ENCODE peak calls at places on chromosomes 6 and 20, in four cellular contexts. R is breast epithelium, Z is ovary, W is stomach. N is an unnamed sample.

GRCh38 chr6:33276581-33276863 is 401 bp upstream of the B3GALT4 start:
- DNase-seq in Z (no peak), R (no peak), W (no peak), N (no peak)

GRCh38 chr20:63518946-63519764 is 1.4 kb upstream of the PPDPF start:
- DNase-seq in W (no peak), Z (peak; percentile 54), R (no peak), N (no peak)

GRCh38 chr20:36975085-36975829 is 23.7 kb upstream of the SAMHD1 start:
- DNase-seq in R (no peak), Z (no peak), W (no peak), N (no peak)

GRCh38 chr6:22906091-22906549 is 336.8 kb downstream of the HDGFL1 start:
- DNase-seq in R (no peak), W (no peak), Z (no peak), N (no peak)

GRCh38 chr20:3239867-3240775 is 1.1 kb upstream of the SLC4A11 start:
- DNase-seq in Z (no peak), W (no peak), R (no peak), N (peak; percentile 35)

GRCh38 chr6:78492351-78493010 is 374.9 kb upstream of the IRAK1BP1 start:
- DNase-seq in Z (no peak), R (no peak), W (no peak), N (no peak)

GRCh38 chr6:23180504-23181293 is 611.3 kb downstream of the HDGFL1 start:
- DNase-seq in Z (peak; percentile 62), R (no peak), W (peak; percentile 53), N (no peak)

GRCh38 chr6:15441215-15441868 is 195.5 kb downstream of the JARID2 start:
- DNase-seq in Z (no peak), W (no peak), R (no peak), N (peak; percentile 84)

GRCh38 chr6:133341607-133342158 is 100.5 kb downstream of the EYA4 start:
- DNase-seq in W (no peak), R (no peak), Z (no peak), N (no peak)

GRCh38 chr6:76422814-76423213 is 350.4 kb upstream of the IMPG1 start:
- DNase-seq in Z (no peak), R (no peak), W (no peak), N (no peak)

GRCh38 chr20:59585714-59586404 is 18.5 kb upstream of the PHACTR3 start:
- DNase-seq in Z (no peak), W (no peak), R (no peak), N (no peak)

GRCh38 chr6:3294921-3295871 is 36.4 kb downstream of the PSMG4 start:
- DNase-seq in R (peak; percentile 36), W (no peak), Z (no peak), N (no peak)

GRCh38 chr6:148441454-148441911 is 98.8 kb downstream of the SASH1 start:
- DNase-seq in W (no peak), Z (no peak), R (no peak), N (no peak)

GRCh38 chr6:54481096-54481495 is 172.9 kb downstream of the TINAG start:
- DNase-seq in R (no peak), Z (no peak), W (no peak), N (no peak)

GRCh38 chr6:116410945-116411623 is 40.3 kb downstream of the DSE start:
- DNase-seq in Z (no peak), R (no peak), W (no peak), N (no peak)

GRCh38 chr6:16713597-16713996 is 47.7 kb downstream of the ATXN1 start:
- DNase-seq in Z (no peak), W (no peak), R (no peak), N (no peak)

GRCh38 chr6:16339263-16339587 is 100.8 kb downstream of the GMPR start:
- DNase-seq in R (no peak), Z (no peak), W (no peak), N (no peak)

GRCh38 chr6:152529364-152529763 is 107.8 kb downstream of the SYNE1 start:
- DNase-seq in R (no peak), W (no peak), Z (no peak), N (no peak)

GRCh38 chr6:100228437-100229424 is 234.7 kb upstream of the MCHR2 start:
- DNase-seq in W (peak; percentile 75), Z (peak; percentile 32), R (peak; percentile 74), N (peak; percentile 84)

GRCh38 chr20:45179166-45179565 is 4.5 kb downstream of the PI3 start:
- DNase-seq in W (no peak), R (no peak), Z (no peak), N (no peak)

GRCh38 chr20:62050166-62051120 is 15.2 kb downstream of the TAF4 start:
- DNase-seq in R (peak; percentile 35), Z (no peak), W (no peak), N (no peak)

GRCh38 chr6:153131037-153131981 is at the start of gene RGS17:
- DNase-seq in W (peak; percentile 35), R (no peak), Z (peak; percentile 75), N (peak; percentile 75)

GRCh38 chr6:42315991-42316378 is 98.3 kb upstream of the MRPS10 start:
- DNase-seq in W (no peak), Z (no peak), R (no peak), N (no peak)

GRCh38 chr6:37005061-37005810 is at the start of gene FGD2:
- DNase-seq in R (no peak), W (no peak), Z (no peak), N (no peak)
- TF ChIP-seq POLR2A in R (no peak), W (no peak), Z (no peak), N (no peak)

GRCh38 chr6:12010635-12011275 is 1.4 kb upstream of the HIVEP1 start:
- DNase-seq in Z (peak; percentile 78), R (peak; percentile 61), W (peak; percentile 66), N (no peak)

GRCh38 chr6:12012566-12013367 is 655 bp downstream of the HIVEP1 start:
- DNase-seq in R (peak; percentile 69), Z (peak; percentile 75), W (peak; percentile 64), N (peak; percentile 78)

GRCh38 chr6:12012231-12012565 is at the start of gene HIVEP1:
- DNase-seq in R (no peak), Z (peak; percentile 72), W (peak; percentile 31), N (peak; percentile 78)

GRCh38 chr6:12009904-12010634 is 2.0 kb upstream of the HIVEP1 start:
- DNase-seq in Z (no peak), W (no peak), R (no peak), N (peak; percentile 32)

DNA sequence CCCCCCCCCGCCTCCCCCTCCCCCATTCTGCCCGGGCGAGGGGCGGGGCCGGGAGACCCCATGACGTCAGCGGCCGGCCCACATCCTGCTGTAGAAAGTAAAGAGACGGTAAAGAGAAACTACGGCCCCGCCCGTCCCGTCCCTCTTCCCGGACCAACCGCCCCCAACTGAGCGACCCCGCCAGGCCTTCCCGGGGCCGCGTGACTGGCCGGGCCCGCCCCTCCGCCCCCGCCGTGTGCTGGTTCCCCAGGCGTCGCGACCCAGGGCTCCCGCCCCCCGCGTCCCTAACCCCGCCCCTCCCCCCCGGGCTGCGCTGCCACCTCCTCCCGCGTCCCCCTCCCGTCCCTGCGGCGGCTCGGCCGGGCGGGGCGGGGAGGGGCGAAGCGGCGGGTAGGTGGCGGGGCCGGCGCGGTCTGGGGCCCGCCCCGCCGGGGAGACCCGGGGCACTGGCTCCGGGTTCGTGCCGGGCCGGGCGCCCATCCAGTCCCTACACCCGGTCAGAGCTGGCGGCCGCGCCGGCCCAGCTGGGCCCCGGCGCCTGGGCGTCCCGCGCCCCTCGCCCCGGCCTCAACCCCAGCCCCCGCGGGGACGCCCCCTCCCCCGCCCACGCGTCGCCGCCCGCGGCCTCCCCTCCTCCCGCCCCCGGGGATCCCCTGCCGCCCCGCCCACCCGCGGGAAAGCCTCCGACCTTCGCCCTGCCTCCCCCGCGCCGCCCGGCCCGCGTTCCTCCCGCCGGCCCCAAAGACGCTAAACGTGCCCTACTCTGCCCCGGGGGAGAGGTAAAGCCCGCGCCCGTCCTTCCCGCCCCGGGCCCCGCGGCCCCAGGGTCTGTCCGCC is 618 bp upstream of the HIVEP1 start:
- DNase-seq in W (peak; percentile 98), Z (peak; percentile 96), R (peak; percentile 96), N (peak; percentile 96)
- TF ChIP-seq POLR2A in W (no peak), Z (no peak), R (no peak), N (no peak)

DNA sequence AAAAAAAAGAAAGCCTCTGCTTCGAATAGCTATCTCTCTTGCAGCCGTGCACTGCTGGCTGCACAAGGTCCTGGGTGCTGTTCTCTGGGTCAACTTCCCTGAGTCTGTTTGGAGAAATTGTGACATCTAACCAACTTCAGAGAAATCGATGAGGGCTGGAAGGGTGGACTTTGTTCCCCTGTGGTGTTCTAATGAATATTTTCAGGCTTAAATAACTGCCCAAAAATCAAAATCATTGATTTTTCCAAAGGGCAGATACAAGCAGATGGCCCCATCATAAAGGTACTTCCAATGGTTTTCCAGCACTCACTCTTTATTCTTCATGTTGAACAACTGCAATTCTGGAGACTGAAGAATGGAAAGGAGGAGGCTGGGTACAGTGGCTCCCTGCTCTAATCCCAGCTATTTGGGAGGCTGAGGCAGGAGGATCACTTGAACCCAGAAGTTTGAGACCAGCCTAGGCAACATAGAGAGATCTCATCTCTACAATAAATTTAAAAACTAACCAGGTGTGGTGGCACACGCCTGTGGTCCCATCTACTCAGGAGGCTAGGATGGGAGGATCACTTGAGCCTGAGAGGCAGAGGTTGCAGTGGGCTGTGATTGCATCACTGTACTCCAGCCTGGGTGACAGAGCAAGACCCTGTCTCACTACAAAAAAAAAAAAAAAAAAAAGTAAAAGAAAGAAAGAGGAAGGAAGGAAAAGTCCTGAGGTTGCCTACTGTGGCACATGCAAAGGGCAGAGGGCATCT is 59.1 kb downstream of the FOXA2 start:
- DNase-seq in Z (no peak), R (no peak), W (no peak), N (no peak)
- TF ChIP-seq POLR2A in Z (no peak), R (no peak), W (no peak), N (no peak)

DNA sequence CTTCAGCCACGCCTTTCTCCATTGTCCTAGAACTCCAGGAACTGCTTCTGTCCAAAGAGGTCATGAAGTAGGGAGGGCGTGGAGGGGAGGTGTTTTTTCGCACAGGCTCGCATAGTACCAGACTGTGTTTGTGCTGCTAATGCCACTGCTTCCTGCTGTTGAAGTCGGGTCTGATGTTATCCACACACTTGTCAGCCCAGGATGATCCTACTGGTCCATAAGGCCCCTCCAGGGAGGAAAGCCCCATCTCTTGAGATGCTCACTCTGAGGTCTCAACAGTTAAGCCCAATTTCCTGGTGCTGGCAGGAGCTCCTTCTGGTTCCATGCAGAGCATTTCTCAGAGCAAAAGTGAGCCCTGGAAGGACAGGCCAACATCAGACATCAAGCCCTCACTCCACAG is 65.6 kb downstream of the C6orf118 start:
- DNase-seq in R (no peak), Z (no peak), W (no peak), N (no peak)
- TF ChIP-seq POLR2A in R (no peak), Z (no peak), W (no peak), N (no peak)

N was measured in erythroblast.